ENCODE peak calls at places on chromosomes 3 and 15, in six cellular contexts. F is ascending aorta; R is neural progenitor cell; Q is tibial nerve; X is CD8-positive, alpha-beta T cell; U is body of pancreas. K is an unnamed sample. For H3K4me1, the result is how much of the 10 kb centered on the place peaks cover.

GRCh38 chr3:58350627-58351013 is 17.9 kb downstream of the PXK start:
- DNase-seq in F (no peak), R (no peak), Q (no peak), X (no peak), U (no peak), K (no peak)

GRCh38 chr15:39239562-39239961 is 341.3 kb upstream of the THBS1 start:
- DNase-seq in F (no peak), R (no peak), Q (no peak), X (no peak), U (no peak), K (no peak)

GRCh38 chr3:67357610-67358458 is 296.6 kb downstream of the SUCLG2 start:
- DNase-seq in F (no peak), R (peak), Q (no peak), X (no peak), U (peak), K (peak)

GRCh38 chr15:27672537-27672936 is 426.6 kb downstream of the OCA2 start:
- DNase-seq in F (no peak), R (no peak), Q (no peak), X (no peak), U (no peak), K (no peak)

GRCh38 chr3:122635789-122636188 is 44.9 kb upstream of the PARP14 start:
- DNase-seq in F (no peak), R (no peak), Q (no peak), X (no peak), U (no peak), K (no peak)

GRCh38 chr3:14798231-14798630 is 20.5 kb upstream of the FGD5 start:
- DNase-seq in F (no peak), R (no peak), Q (no peak), X (no peak), U (no peak), K (no peak)

GRCh38 chr3:48634661-48635221 is 520 bp downstream of the SLC26A6 start:
- DNase-seq in F (no peak), R (peak), Q (no peak), X (peak), U (peak), K (peak)

GRCh38 chr3:192259661-192260060 is 467.7 kb downstream of the FGF12 start:
- DNase-seq in F (no peak), R (no peak), Q (no peak), X (no peak), U (no peak), K (no peak)

GRCh38 chr3:141103503-141103902 is 52.4 kb downstream of the SPSB4 start:
- DNase-seq in F (no peak), R (no peak), Q (no peak), X (no peak), U (no peak), K (no peak)

GRCh38 chr3:169041677-169042171 is 621.8 kb downstream of the MECOM start:
- DNase-seq in F (no peak), R (peak), Q (no peak), X (no peak), U (no peak), K (no peak)

GRCh38 chr3:51680196-51680595 is 9.1 kb downstream of the TEX264 start:
- DNase-seq in F (no peak), R (no peak), Q (no peak), X (no peak), U (no peak), K (no peak)

GRCh38 chr3:188975612-188976314 is 196.0 kb upstream of the TPRG1 start:
- DNase-seq in F (no peak), R (no peak), Q (no peak), X (no peak), U (no peak), K (no peak)

GRCh38 chr15:68258684-68259083 is 18.9 kb upstream of the FEM1B start:
- DNase-seq in F (no peak), R (no peak), Q (no peak), X (no peak), U (no peak), K (no peak)

DNA sequence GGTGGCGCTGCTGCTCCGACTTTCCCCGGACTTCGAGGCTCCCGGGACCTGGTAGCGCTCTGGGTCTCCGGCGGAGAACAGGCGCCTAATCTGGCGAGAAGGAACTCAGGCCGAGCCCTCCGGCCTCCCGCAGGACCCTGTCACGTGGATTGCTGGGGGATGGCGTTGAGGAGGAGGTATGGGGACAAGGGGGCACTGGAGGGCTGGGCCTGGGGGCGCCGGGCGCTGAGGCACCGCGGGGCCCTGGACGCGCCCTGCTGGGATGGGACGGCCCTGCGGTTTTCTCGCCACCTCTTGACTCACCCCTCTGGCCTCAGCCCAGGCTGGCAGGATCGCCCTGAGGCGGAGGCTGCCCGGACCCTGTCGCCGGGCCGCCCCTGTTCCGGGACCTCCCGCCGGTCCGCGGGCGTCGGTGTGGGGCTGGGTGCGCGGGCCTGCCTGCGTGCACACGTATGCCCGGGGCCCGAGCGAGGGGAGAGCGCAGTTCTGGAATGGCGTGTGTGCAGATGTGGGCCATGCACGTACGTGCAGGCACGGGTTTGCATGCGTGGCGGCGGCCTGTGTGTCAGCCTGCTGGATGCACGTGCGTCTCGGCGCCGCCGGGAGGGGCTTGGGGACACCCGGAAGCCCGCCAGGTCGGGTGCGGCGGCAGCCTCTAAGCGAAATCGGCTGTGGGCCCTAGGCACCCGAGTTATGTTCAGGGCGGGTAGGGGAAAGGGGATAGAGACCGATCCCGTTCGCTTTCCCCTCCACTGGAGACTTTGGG is 752 bp downstream of the C15orf39 start:
- DNase-seq in F (peak), R (peak), Q (peak), X (peak), U (peak), K (peak)
- TF ChIP-seq CTCF in F (peak), R (peak), Q (peak), X (peak), U (no peak), K (no peak)

DNA sequence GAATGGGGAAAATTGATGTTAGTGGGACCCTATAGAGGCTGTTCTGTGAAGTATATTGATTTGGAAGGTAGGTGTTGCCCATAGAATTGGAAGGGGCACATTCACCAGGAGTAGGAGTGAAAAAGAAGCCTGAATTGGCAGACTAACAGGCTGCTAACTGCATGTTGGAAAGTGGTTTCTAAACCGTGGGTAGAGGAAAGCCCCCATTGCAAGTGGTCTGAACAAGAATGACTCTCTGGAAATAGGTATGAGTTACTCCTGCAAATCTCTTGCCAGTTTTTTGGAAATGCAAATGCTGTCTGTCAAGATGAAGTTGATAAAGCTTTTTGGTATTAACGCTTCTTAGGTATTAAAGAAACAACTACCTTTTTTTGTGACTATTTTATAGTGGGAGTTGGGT is 3.5 kb downstream of the UBE2E1 start:
- DNase-seq in F (no peak), R (no peak), Q (no peak), X (no peak), U (no peak), K (no peak)
- H3K4me3 ChIP-seq in F (no peak), R (peak), Q (no peak), X (peak), U (no peak), K (no peak)

GRCh38 chr3:195896361-195897080 is 11.8 kb downstream of the TNK2 start:
- DNase-seq in F (no peak), R (peak), Q (no peak), X (no peak), U (no peak), K (peak)
- H3K4me1 ChIP-seq in F (under half), R (under half), Q (half or more), X (half or more), U (half or more), K (under half)

GRCh38 chr3:71858493-71859127 is 73.7 kb upstream of the PROK2 start:
- DNase-seq in F (no peak), R (no peak), Q (no peak), X (no peak), U (no peak), K (peak)

GRCh38 chr3:71862374-71863145 is 77.6 kb upstream of the PROK2 start:
- DNase-seq in F (no peak), R (no peak), Q (no peak), X (no peak), U (no peak), K (no peak)

GRCh38 chr3:71857926-71858325 is 73.0 kb upstream of the PROK2 start:
- DNase-seq in F (no peak), R (no peak), Q (no peak), X (no peak), U (no peak), K (no peak)

GRCh38 chr3:71863563-71864190 is 78.7 kb upstream of the PROK2 start:
- DNase-seq in F (no peak), R (no peak), Q (no peak), X (no peak), U (no peak), K (no peak)

GRCh38 chr3:71859128-71859519 is 74.2 kb upstream of the PROK2 start:
- DNase-seq in F (no peak), R (peak), Q (no peak), X (no peak), U (peak), K (peak)
- TF ChIP-seq CTCF in F (no peak), R (peak), Q (no peak), X (peak), U (peak), K (peak)

GRCh38 chr3:150101016-150101415 is 130.3 kb upstream of the PFN2 start:
- DNase-seq in F (no peak), R (no peak), Q (no peak), X (no peak), U (no peak), K (no peak)
- H3K4me3 ChIP-seq in F (no peak), R (no peak), Q (no peak), X (no peak), U (no peak), K (no peak)

GRCh38 chr15:100844778-100845177 is 34.9 kb upstream of the ALDH1A3 start:
- DNase-seq in F (no peak), R (no peak), Q (no peak), X (no peak), U (no peak), K (no peak)
- H3K4me1 ChIP-seq in F (under half), R (under half), Q (under half), X (under half), U (under half), K (under half)

DNA sequence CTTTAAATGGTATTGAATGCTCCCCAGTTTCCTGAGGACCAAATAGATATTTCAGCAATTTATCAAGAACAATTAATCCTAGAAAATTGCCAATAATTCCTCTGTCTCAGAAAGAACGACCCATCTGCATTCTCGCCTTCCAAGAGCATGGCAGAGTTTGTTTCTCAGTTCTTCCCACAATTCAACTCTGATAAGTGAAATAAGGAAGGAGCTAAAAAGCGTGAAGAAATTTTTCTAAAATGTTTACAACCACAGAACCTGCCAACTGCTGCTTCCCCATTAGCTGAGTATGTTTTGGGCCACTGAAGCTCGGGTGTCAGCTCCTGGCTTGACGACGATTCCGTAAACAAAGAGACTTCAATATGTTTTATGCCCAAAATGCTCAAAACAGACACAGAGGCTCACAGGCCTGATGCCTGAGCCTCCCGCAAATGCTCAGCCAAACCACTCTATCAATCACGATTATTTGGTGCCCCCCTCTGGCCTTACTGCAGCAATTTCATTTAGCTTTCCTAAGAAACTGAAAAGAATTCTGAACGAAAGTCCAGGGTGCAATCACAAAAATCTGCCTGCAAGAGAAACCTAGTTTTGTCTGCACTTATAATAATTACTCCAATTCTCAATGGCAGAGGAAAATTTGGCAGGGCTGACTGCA is 259.2 kb upstream of the CCDC54 start:
- DNase-seq in F (no peak), R (peak), Q (peak), X (no peak), U (peak), K (peak)
- TF ChIP-seq CTCF in F (peak), R (peak), Q (peak), X (no peak), U (no peak), K (peak)

GRCh38 chr3:26622634-26623408 is at the start of gene LRRC3B:
- DNase-seq in F (no peak), R (peak), Q (no peak), X (no peak), U (no peak), K (no peak)
- H3K4me3 ChIP-seq in F (peak), R (peak), Q (no peak), X (no peak), U (no peak), K (no peak)

K was measured in BE2C.